ENCODE peak calls at places on chromosomes 1 and 21, in ten cellular contexts. D is transverse colon, Y is colonic mucosa, W is brain microvascular endothelial cell, I is dorsolateral prefrontal cortex, S is mesenchymal stem cell, E is astrocyte of the cerebellum, Q is cardiac fibroblast, H is fibroblast of lung, C is psoas muscle. F is an unnamed sample.

GRCh38 chr1:185594786-185595410 is 139.3 kb upstream of the HMCN1 start:
- DNase-seq in Q (no peak), H (no peak), D (no peak), W (no peak), E (no peak), C (no peak), Y (no peak), I (no peak), S (no peak), F (no peak)

GRCh38 chr1:178047403-178048093 is 46.4 kb upstream of the RASAL2 start:
- DNase-seq in Y (no peak), E (no peak), H (no peak), C (no peak), W (no peak), I (no peak), S (no peak), D (no peak), Q (no peak), F (no peak)

GRCh38 chr1:67668660-67669059 is 16.3 kb upstream of the GADD45A start:
- DNase-seq in I (no peak), C (no peak), D (peak), Y (peak), W (no peak), Q (no peak), E (no peak), H (no peak), S (no peak), F (no peak)

GRCh38 chr1:89633745-89634625 is 1.1 kb downstream of the LRRC8C start:
- DNase-seq in Y (peak), E (no peak), H (peak), S (peak), C (no peak), I (peak), D (peak), W (no peak), Q (peak), F (no peak)

GRCh38 chr1:19597463-19598309 is 46.4 kb upstream of the NBL1 start:
- DNase-seq in Y (peak), Q (peak), E (no peak), W (peak), C (no peak), I (no peak), D (no peak), H (peak), S (peak), F (no peak)

GRCh38 chr1:84539972-84540371 is 33.6 kb upstream of the GNG5 start:
- DNase-seq in I (no peak), E (no peak), Q (no peak), W (peak), C (no peak), D (no peak), H (peak), Y (no peak), S (peak), F (no peak)

GRCh38 chr1:21338568-21339401 is 48.5 kb upstream of the ECE1 start:
- DNase-seq in E (no peak), I (no peak), Q (peak), Y (peak), W (no peak), C (peak), D (peak), S (peak), H (no peak), F (no peak)

GRCh38 chr1:17631410-17631809 is 91.9 kb downstream of the ARHGEF10L start:
- DNase-seq in H (no peak), W (no peak), D (no peak), E (no peak), Y (no peak), I (no peak), Q (no peak), S (no peak), C (no peak), F (no peak)

GRCh38 chr1:156498447-156499193 is 2.0 kb downstream of the MEF2D start:
- DNase-seq in Y (peak), W (no peak), E (no peak), C (no peak), Q (no peak), S (peak), H (peak), D (peak), I (no peak), F (no peak)

GRCh38 chr1:59199147-59199546 is 97.7 kb upstream of the FGGY start:
- DNase-seq in Q (no peak), W (no peak), D (no peak), H (no peak), Y (no peak), S (no peak), C (no peak), I (no peak), E (no peak), F (no peak)

GRCh38 chr1:111559736-111560279 is 56.4 kb upstream of the ADORA3 start:
- DNase-seq in W (peak), S (peak), D (no peak), E (no peak), I (no peak), C (no peak), Y (no peak), Q (peak), H (peak), F (peak)

GRCh38 chr1:94395748-94396309 is 22.4 kb upstream of the ABCD3 start:
- DNase-seq in S (no peak), C (no peak), I (no peak), D (no peak), Y (no peak), Q (no peak), H (no peak), W (no peak), E (no peak), F (no peak)

DNA sequence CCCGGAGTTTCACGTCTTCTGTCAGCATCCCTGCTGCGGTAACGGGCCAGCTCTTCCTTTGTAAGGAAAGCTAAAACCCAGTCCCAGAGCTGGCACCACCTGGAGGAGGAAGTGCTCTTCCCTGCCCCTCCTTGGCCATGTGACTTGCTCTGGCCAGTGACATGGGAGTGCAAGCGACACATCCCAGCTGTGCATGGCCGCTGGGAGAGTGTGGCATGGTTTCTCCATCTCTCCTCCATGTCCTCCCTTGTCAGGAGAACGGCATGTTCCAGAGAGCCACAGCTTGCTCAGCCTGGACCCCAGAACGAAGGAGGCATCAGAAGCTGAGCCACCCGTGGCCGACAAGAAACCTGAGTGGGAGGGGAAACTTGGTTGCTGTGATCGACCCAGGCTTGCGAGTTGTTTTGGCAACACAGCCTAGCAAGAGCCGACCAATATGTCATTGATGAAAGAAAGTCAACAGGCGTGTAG is 2.7 kb upstream of the PRXL2B start:
- DNase-seq in D (peak), C (no peak), Y (peak), S (no peak), H (no peak), I (no peak), W (no peak), Q (no peak), E (no peak), F (no peak)
- H3K4me3 ChIP-seq in D (no peak), C (no peak), Y (no peak), S (no peak), H (peak), I (no peak), W (no peak), Q (no peak), E (no peak), F (no peak)

DNA sequence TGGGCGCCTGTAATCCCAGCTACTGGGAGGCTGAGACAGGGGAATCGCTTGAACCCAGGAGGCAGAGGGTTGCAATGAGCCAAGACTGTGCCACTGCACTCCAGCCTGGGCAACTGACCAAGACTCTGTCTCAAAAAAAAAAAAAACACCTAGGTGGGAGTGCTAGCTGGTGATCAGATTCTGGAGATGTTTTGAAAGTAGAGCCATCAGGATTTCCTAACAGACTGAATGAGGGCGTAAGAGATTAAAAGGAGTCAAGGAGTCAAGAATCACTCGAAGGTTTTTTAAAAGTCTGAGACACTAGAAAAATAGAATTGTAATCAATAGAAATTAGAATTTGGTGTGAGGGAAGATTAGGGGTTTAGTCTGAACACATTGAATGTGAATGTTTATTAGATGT is 73.8 kb downstream of the HSF2BP start:
- DNase-seq in Y (no peak), H (no peak), D (no peak), S (no peak), Q (peak), C (no peak), W (no peak), E (no peak), I (no peak), F (no peak)
- H3K4me3 ChIP-seq in Y (no peak), H (no peak), D (no peak), S (no peak), Q (no peak), C (no peak), W (no peak), E (no peak), I (no peak), F (no peak)

GRCh38 chr1:27710574-27710973 is 15.2 kb upstream of the FAM76A start:
- DNase-seq in E (no peak), S (no peak), Y (no peak), Q (no peak), C (no peak), I (no peak), H (no peak), W (no peak), D (no peak), F (no peak)

GRCh38 chr1:27716262-27716895 is 9.4 kb upstream of the FAM76A start:
- DNase-seq in E (no peak), Y (no peak), W (no peak), Q (no peak), D (no peak), H (no peak), I (no peak), C (no peak), S (no peak), F (no peak)

GRCh38 chr1:27713139-27713725 is 12.5 kb upstream of the FAM76A start:
- DNase-seq in E (no peak), W (no peak), Y (no peak), Q (no peak), C (no peak), I (no peak), D (no peak), S (no peak), H (no peak), F (no peak)

GRCh38 chr1:27719286-27720251 is 6.2 kb upstream of the FAM76A start:
- DNase-seq in W (no peak), S (peak), E (no peak), Y (no peak), I (no peak), H (no peak), D (no peak), C (no peak), Q (peak), F (no peak)

GRCh38 chr1:27713869-27714513 is 11.8 kb upstream of the FAM76A start:
- DNase-seq in Y (no peak), S (no peak), W (no peak), Q (no peak), E (no peak), H (no peak), D (no peak), I (no peak), C (no peak), F (no peak)
- H3K4me3 ChIP-seq in Y (no peak), S (no peak), W (no peak), Q (no peak), E (no peak), H (no peak), D (no peak), I (no peak), C (no peak), F (no peak)

GRCh38 chr1:159012495-159012894 is 2.8 kb downstream of the IFI16 start:
- DNase-seq in I (no peak), D (peak), C (no peak), H (peak), S (peak), Q (peak), E (no peak), Y (peak), W (no peak), F (no peak)
- H3K4me3 ChIP-seq in I (peak), D (peak), C (peak), H (peak), S (no peak), Q (peak), E (peak), Y (peak), W (peak), F (peak)

DNA sequence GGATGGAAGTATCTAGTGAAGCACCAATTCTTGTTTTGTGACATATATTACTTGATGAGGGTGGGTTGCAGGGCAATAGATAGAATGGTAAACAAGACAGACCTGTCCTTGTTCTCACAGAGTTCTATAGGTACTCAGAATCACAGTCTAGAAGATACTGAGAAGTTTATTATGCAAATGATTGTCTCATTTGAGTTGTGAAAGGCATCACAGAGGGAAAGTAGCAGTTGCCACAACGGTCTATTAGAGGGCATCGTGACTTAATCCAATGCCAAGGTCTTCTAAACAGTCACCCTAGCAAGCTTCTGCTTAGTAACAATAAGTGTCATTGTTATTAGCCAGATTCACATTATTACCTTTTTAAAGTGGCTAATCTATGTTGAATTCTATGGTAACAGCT is 574.8 kb upstream of the ZRANB2 start:
- DNase-seq in D (no peak), Y (no peak), S (no peak), Q (no peak), C (no peak), I (no peak), H (no peak), W (no peak), E (no peak), F (no peak)
- H3K4me3 ChIP-seq in D (no peak), Y (no peak), S (no peak), Q (no peak), C (no peak), I (no peak), H (no peak), W (no peak), E (no peak), F (no peak)

GRCh38 chr1:25544243-25544764 is 898 bp downstream of the LDLRAP1 start:
- DNase-seq in I (no peak), Q (no peak), D (no peak), H (no peak), W (no peak), Y (no peak), C (no peak), E (no peak), S (no peak), F (no peak)

GRCh38 chr1:25545767-25546166 is 2.4 kb downstream of the LDLRAP1 start:
- DNase-seq in C (no peak), W (no peak), D (no peak), H (no peak), S (no peak), E (no peak), I (no peak), Q (no peak), Y (no peak), F (no peak)

GRCh38 chr1:25546193-25546592 is 2.8 kb downstream of the LDLRAP1 start:
- DNase-seq in W (no peak), D (no peak), I (no peak), Y (no peak), E (no peak), H (no peak), S (no peak), C (no peak), Q (no peak), F (no peak)

GRCh38 chr1:25543425-25544242 is at the start of gene LDLRAP1:
- DNase-seq in D (peak), I (peak), Q (peak), C (peak), H (peak), S (peak), Y (peak), W (peak), E (peak), F (no peak)

DNA sequence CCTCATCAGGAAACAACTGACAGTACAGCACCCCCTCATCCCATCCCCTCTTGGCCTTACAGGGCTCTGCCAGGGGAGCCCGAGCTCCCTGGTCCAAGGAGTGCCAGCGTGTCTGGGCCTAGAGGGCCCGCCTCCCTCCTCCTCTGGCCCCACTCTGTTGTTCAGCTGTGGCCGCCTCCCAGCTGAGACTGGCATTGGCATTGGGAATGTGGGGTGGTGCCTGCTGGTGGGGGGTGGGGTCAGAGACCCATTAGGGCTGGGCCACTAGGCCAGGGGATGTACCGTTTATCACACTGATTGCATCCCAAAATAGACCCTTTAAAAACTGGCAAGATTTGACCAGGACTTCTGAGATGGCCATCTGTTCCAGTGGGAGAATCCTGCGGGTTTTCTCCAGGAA is 1.4 kb downstream of the LDLRAP1 start:
- DNase-seq in C (no peak), Y (peak), S (no peak), W (no peak), I (peak), E (no peak), Q (peak), H (no peak), D (peak), F (no peak)
- H3K4me3 ChIP-seq in C (peak), Y (peak), S (no peak), W (peak), I (peak), E (peak), Q (peak), H (peak), D (peak), F (no peak)

GRCh38 chr1:42817976-42818375 is 779 bp upstream of the SVBP start:
- DNase-seq in C (no peak), D (no peak), I (no peak), W (no peak), S (no peak), Y (no peak), H (no peak), Q (no peak), E (no peak), F (no peak)
- H3K4me3 ChIP-seq in C (peak), D (no peak), I (no peak), W (no peak), S (no peak), Y (no peak), H (peak), Q (no peak), E (no peak), F (peak)

GRCh38 chr1:47440849-47441170 is 3.0 kb downstream of the FOXD2 start:
- DNase-seq in H (no peak), Q (no peak), C (no peak), D (no peak), Y (peak), E (no peak), S (peak), W (no peak), I (peak), F (no peak)
- H3K4me3 ChIP-seq in H (peak), Q (no peak), C (no peak), D (peak), Y (peak), E (no peak), S (no peak), W (no peak), I (no peak), F (no peak)

GRCh38 chr1:52193985-52194384 is 52.1 kb downstream of the ZFYVE9 start:
- DNase-seq in I (no peak), S (no peak), Q (no peak), C (no peak), D (no peak), E (no peak), W (no peak), Y (no peak), H (no peak), F (no peak)

GRCh38 chr1:52192024-52192423 is 50.1 kb downstream of the ZFYVE9 start:
- DNase-seq in W (no peak), C (no peak), D (no peak), E (no peak), Y (no peak), I (no peak), Q (no peak), S (no peak), H (no peak), F (no peak)

GRCh38 chr1:52192436-52192835 is 50.5 kb downstream of the ZFYVE9 start:
- DNase-seq in I (no peak), H (peak), C (no peak), Q (no peak), D (no peak), S (no peak), W (no peak), Y (no peak), E (no peak), F (no peak)

GRCh38 chr1:52191395-52191965 is 49.6 kb downstream of the ZFYVE9 start:
- DNase-seq in D (no peak), Y (no peak), W (no peak), Q (no peak), S (no peak), H (peak), E (no peak), C (no peak), I (no peak), F (no peak)

GRCh38 chr1:52195161-52195560 is 53.3 kb downstream of the ZFYVE9 start:
- DNase-seq in H (peak), I (no peak), E (no peak), Y (no peak), S (peak), Q (no peak), D (no peak), C (no peak), W (no peak), F (no peak)
- H3K4me3 ChIP-seq in H (no peak), I (no peak), E (no peak), Y (no peak), S (no peak), Q (no peak), D (no peak), C (no peak), W (no peak), F (no peak)

GRCh38 chr1:246591504-246591903 is 25.2 kb downstream of the CNST start:
- DNase-seq in Q (no peak), H (no peak), W (no peak), Y (no peak), D (no peak), I (no peak), C (no peak), S (no peak), E (no peak), F (no peak)

GRCh38 chr1:246592695-246593094 is 26.4 kb downstream of the CNST start:
- DNase-seq in C (no peak), H (peak), I (no peak), E (peak), W (peak), Y (no peak), D (no peak), S (no peak), Q (peak), F (peak)

GRCh38 chr1:246588322-246588721 is 22.1 kb downstream of the CNST start:
- DNase-seq in Y (no peak), H (peak), I (no peak), D (no peak), E (no peak), C (no peak), W (peak), Q (peak), S (peak), F (no peak)

GRCh38 chr1:246591958-246592357 is 25.7 kb downstream of the CNST start:
- DNase-seq in S (no peak), I (no peak), W (no peak), E (no peak), Y (peak), D (peak), C (no peak), Q (no peak), H (no peak), F (no peak)

GRCh38 chr1:246591047-246591446 is 24.8 kb downstream of the CNST start:
- DNase-seq in Y (no peak), H (no peak), C (no peak), E (no peak), Q (no peak), W (no peak), D (no peak), I (no peak), S (no peak), F (no peak)
- H3K4me3 ChIP-seq in Y (no peak), H (no peak), C (no peak), E (no peak), Q (no peak), W (no peak), D (no peak), I (no peak), S (no peak), F (no peak)

F was measured in skeletal muscle cell.